ENCODE peak calls at places on chromosomes 13 and 19, in eight cellular contexts. A is iris pigment epithelial cell; T is stimulated activated CD4-positive, alpha-beta T cell treated with anti-CD3 and anti-CD28 coated beads, Interleukin-1b, Interleukin-23, amount 100 ng/mL, for 1 hour; M is HS-5; N is fibroblast of lung; J is ELF-1; Q is HT1080; I is kidney glomerular epithelial cell. R is an unnamed sample.

GRCh38 chr13:103187621-103188020 is 121.4 kb upstream of the SLC10A2 start:
- DNase-seq in A (no peak), T (no peak), M (no peak), N (no peak), J (peak; percentile 73), Q (no peak), I (no peak), R (no peak)

GRCh38 chr19:3949294-3949693 is 16.4 kb downstream of the NMRK2 start:
- DNase-seq in A (no peak), T (no peak), M (no peak), N (no peak), J (no peak), Q (no peak), I (no peak), R (no peak)

GRCh38 chr13:88107486-88108044 is 436.4 kb downstream of the SLITRK5 start:
- DNase-seq in A (no peak), T (no peak), M (no peak), N (no peak), J (no peak), Q (no peak), I (no peak), R (no peak)

GRCh38 chr19:39907213-39907612 is 27.2 kb downstream of the FCGBP start:
- DNase-seq in A (no peak), T (no peak), M (no peak), N (no peak), J (no peak), Q (no peak), I (no peak), R (no peak)

GRCh38 chr13:113726961-113727411 is 32.0 kb upstream of the TMEM255B start:
- DNase-seq in A (peak; percentile 53), T (no peak), M (no peak), N (peak; percentile 35), J (no peak), Q (peak; percentile 49), I (no peak), R (peak; percentile 28)

GRCh38 chr13:54742984-54743383 is 1714.4 kb downstream of the OLFM4 start:
- DNase-seq in A (no peak), T (no peak), M (no peak), N (no peak), J (no peak), Q (no peak), I (no peak), R (no peak)

GRCh38 chr13:23867027-23867491 is 22.1 kb downstream of the MIPEP start:
- DNase-seq in A (peak; percentile 85), T (no peak), M (no peak), N (peak; percentile 59), J (peak; percentile 45), Q (peak; percentile 56), I (peak; percentile 1), R (peak; percentile 47)

GRCh38 chr19:11137542-11138384 is 17.8 kb downstream of the SPC24 start:
- DNase-seq in A (peak; percentile 84), T (no peak), M (peak; percentile 89), N (peak; percentile 95), J (peak; percentile 92), Q (peak; percentile 89), I (peak; percentile 52), R (peak; percentile 83)

GRCh38 chr19:15280915-15281683 is 48.9 kb upstream of the EPHX3 start:
- DNase-seq in A (peak; percentile 96), T (no peak), M (peak; percentile 64), N (peak; percentile 91), J (peak; percentile 48), Q (peak; percentile 13), I (peak; percentile 72), R (peak; percentile 14)

GRCh38 chr13:113001251-113002140 is 32.5 kb downstream of the MCF2L start:
- DNase-seq in A (peak; percentile 16), T (no peak), M (no peak), N (peak; percentile 6), J (peak; percentile 71), Q (no peak), I (no peak), R (no peak)

GRCh38 chr19:8109455-8109854 is 39.9 kb downstream of the FBN3 start:
- DNase-seq in A (no peak), T (no peak), M (no peak), N (no peak), J (no peak), Q (no peak), I (no peak), R (no peak)

GRCh38 chr13:94217370-94217769 is 262.1 kb downstream of the DCT start:
- DNase-seq in A (peak; percentile 45), T (no peak), M (no peak), N (no peak), J (no peak), Q (no peak), I (peak; percentile 8), R (no peak)

GRCh38 chr19:39428309-39429112 is 7.2 kb downstream of the RPS16 start:
- DNase-seq in A (peak; percentile 79), T (no peak), M (no peak), N (peak; percentile 95), J (peak; percentile 94), Q (no peak), I (peak; percentile 86), R (peak; percentile 56)

GRCh38 chr13:93368705-93369104 is 142.1 kb downstream of the GPC6 start:
- DNase-seq in A (no peak), T (no peak), M (no peak), N (no peak), J (no peak), Q (no peak), I (no peak), R (no peak)

GRCh38 chr13:93751117-93751516 is 524.5 kb downstream of the GPC6 start:
- DNase-seq in A (no peak), T (no peak), M (no peak), N (no peak), J (no peak), Q (no peak), I (no peak), R (no peak)

GRCh38 chr19:10692673-10693264 is 8.5 kb upstream of the QTRT1 start:
- DNase-seq in A (no peak), T (no peak), M (no peak), N (no peak), J (no peak), Q (no peak), I (no peak), R (no peak)

GRCh38 chr13:59734393-59734792 is 429.3 kb downstream of the DIAPH3 start:
- DNase-seq in A (no peak), T (no peak), M (no peak), N (no peak), J (no peak), Q (no peak), I (no peak), R (no peak)

GRCh38 chr19:45442927-45443461 is 19.3 kb upstream of the ERCC1 start:
- DNase-seq in A (no peak), T (no peak), M (no peak), N (peak; percentile 41), J (peak; percentile 68), Q (peak; percentile 60), I (no peak), R (peak; percentile 66)

GRCh38 chr13:84433024-84433423 is 550.8 kb upstream of the SLITRK1 start:
- DNase-seq in A (peak; percentile 89), T (no peak), M (peak; percentile 64), N (peak; percentile 4), J (no peak), Q (peak; percentile 69), I (peak; percentile 50), R (peak; percentile 50)

GRCh38 chr13:29844441-29844840 is 6.0 kb downstream of the UBL3 start:
- DNase-seq in A (no peak), T (no peak), M (no peak), N (no peak), J (no peak), Q (no peak), I (no peak), R (no peak)

GRCh38 chr13:30607908-30608307 is 9.8 kb upstream of the USPL1 start:
- DNase-seq in A (no peak), T (no peak), M (no peak), N (no peak), J (no peak), Q (no peak), I (no peak), R (no peak)